ENCODE peak calls at places on chromosomes 4 and X, in seven cellular contexts. One of them, this sample, is unnamed.
A peak's percentile ranks its signal among the peaks of the same experiment; 100 is the strongest.

GRCh38 chr4:20381005-20381404 is 129.3 kb downstream of the SLIT2 start:
- DNase-seq in H9: no peak
- DNase-seq in IMR-90: no peak
- DNase-seq in neuronal stem cell: no peak
- DNase-seq in mesenchymal stem cell: no peak
- DNase-seq in H1: no peak
- DNase-seq in trophoblast cell: no peak
- DNase-seq in this sample: no peak

GRCh38 chr4:42401171-42401570 is 3.9 kb downstream of the SHISA3 start:
- DNase-seq in H9: no peak
- DNase-seq in IMR-90: no peak
- DNase-seq in neuronal stem cell: no peak
- DNase-seq in mesenchymal stem cell: no peak
- DNase-seq in H1: no peak
- DNase-seq in trophoblast cell: no peak
- DNase-seq in this sample: peak; percentile 53

GRCh38 chr4:184896868-184897715 is 71.3 kb upstream of the ACSL1 start:
- DNase-seq in H9: no peak
- DNase-seq in IMR-90: no peak
- DNase-seq in neuronal stem cell: no peak
- DNase-seq in mesenchymal stem cell: no peak
- DNase-seq in H1: no peak
- DNase-seq in trophoblast cell: peak; percentile 69
- DNase-seq in this sample: no peak

GRCh38 chrX:110734894-110735541 is 60.6 kb downstream of the CHRDL1 start:
- DNase-seq in H9: no peak
- DNase-seq in IMR-90: peak; percentile 69
- DNase-seq in neuronal stem cell: no peak
- DNase-seq in mesenchymal stem cell: peak; percentile 72
- DNase-seq in H1: no peak
- DNase-seq in trophoblast cell: peak; percentile 72
- DNase-seq in this sample: peak; percentile 76

GRCh38 chr4:146485968-146486367 is 35.8 kb downstream of the SLC10A7 start:
- DNase-seq in H9: no peak
- DNase-seq in IMR-90: no peak
- DNase-seq in neuronal stem cell: no peak
- DNase-seq in mesenchymal stem cell: no peak
- DNase-seq in H1: no peak
- DNase-seq in trophoblast cell: no peak
- DNase-seq in this sample: no peak

GRCh38 chr4:108611360-108611759 is 9.0 kb upstream of the RPL34 start:
- DNase-seq in H9: no peak
- DNase-seq in IMR-90: no peak
- DNase-seq in neuronal stem cell: no peak
- DNase-seq in mesenchymal stem cell: peak; percentile 45
- DNase-seq in H1: no peak
- DNase-seq in trophoblast cell: no peak
- DNase-seq in this sample: no peak

GRCh38 chrX:72304877-72305276 is 837 bp downstream of the CITED1 start:
- DNase-seq in H9: no peak
- DNase-seq in IMR-90: no peak
- DNase-seq in neuronal stem cell: peak; percentile 17
- DNase-seq in mesenchymal stem cell: peak; percentile 11
- DNase-seq in H1: no peak
- DNase-seq in trophoblast cell: no peak
- DNase-seq in this sample: no peak

GRCh38 chr4:38503689-38504395 is 160.2 kb upstream of the KLF3 start:
- DNase-seq in H9: no peak
- DNase-seq in IMR-90: no peak
- DNase-seq in neuronal stem cell: no peak
- DNase-seq in mesenchymal stem cell: no peak
- DNase-seq in H1: no peak
- DNase-seq in trophoblast cell: no peak
- DNase-seq in this sample: no peak

GRCh38 chrX:21493226-21493850 is 119.1 kb downstream of the CNKSR2 start:
- DNase-seq in H9: no peak
- DNase-seq in IMR-90: peak; percentile 47
- DNase-seq in neuronal stem cell: no peak
- DNase-seq in mesenchymal stem cell: no peak
- DNase-seq in H1: no peak
- DNase-seq in trophoblast cell: no peak
- DNase-seq in this sample: no peak

GRCh38 chr4:95445251-95445650 is 103.5 kb downstream of the UNC5C start:
- DNase-seq in H9: no peak
- DNase-seq in IMR-90: no peak
- DNase-seq in neuronal stem cell: no peak
- DNase-seq in mesenchymal stem cell: no peak
- DNase-seq in H1: no peak
- DNase-seq in trophoblast cell: no peak
- DNase-seq in this sample: no peak

GRCh38 chrX:71103110-71103983 is 3.2 kb downstream of the CXorf65 start:
- DNase-seq in H9: peak; percentile 56
- DNase-seq in IMR-90: no peak
- DNase-seq in neuronal stem cell: no peak
- DNase-seq in mesenchymal stem cell: no peak
- DNase-seq in H1: peak; percentile 43
- DNase-seq in trophoblast cell: no peak
- DNase-seq in this sample: peak; percentile 88

GRCh38 chr4:54099287-54099958 is 540 bp upstream of the GSX2 start:
- DNase-seq in H9: peak; percentile 57
- DNase-seq in IMR-90: no peak
- DNase-seq in neuronal stem cell: no peak
- DNase-seq in mesenchymal stem cell: no peak
- DNase-seq in H1: no peak
- DNase-seq in trophoblast cell: peak; percentile 21
- DNase-seq in this sample: peak; percentile 29

GRCh38 chrX:41121766-41122165 is 36.5 kb downstream of the USP9X start:
- DNase-seq in H9: no peak
- DNase-seq in IMR-90: no peak
- DNase-seq in neuronal stem cell: no peak
- DNase-seq in mesenchymal stem cell: no peak
- DNase-seq in H1: no peak
- DNase-seq in trophoblast cell: no peak
- DNase-seq in this sample: no peak

GRCh38 chrX:41131766-41132165 is 46.5 kb downstream of the USP9X start:
- DNase-seq in H9: no peak
- DNase-seq in IMR-90: no peak
- DNase-seq in neuronal stem cell: no peak
- DNase-seq in mesenchymal stem cell: no peak
- DNase-seq in H1: no peak
- DNase-seq in trophoblast cell: no peak
- DNase-seq in this sample: no peak

GRCh38 chrX:41122664-41123257 is 37.5 kb downstream of the USP9X start:
- DNase-seq in H9: no peak
- DNase-seq in IMR-90: no peak
- DNase-seq in neuronal stem cell: no peak
- DNase-seq in mesenchymal stem cell: no peak
- DNase-seq in H1: no peak
- DNase-seq in trophoblast cell: no peak
- DNase-seq in this sample: no peak

GRCh38 chrX:41128955-41129354 is 43.7 kb downstream of the USP9X start:
- DNase-seq in H9: no peak
- DNase-seq in IMR-90: no peak
- DNase-seq in neuronal stem cell: no peak
- DNase-seq in mesenchymal stem cell: no peak
- DNase-seq in H1: no peak
- DNase-seq in trophoblast cell: no peak
- DNase-seq in this sample: no peak

DNA sequence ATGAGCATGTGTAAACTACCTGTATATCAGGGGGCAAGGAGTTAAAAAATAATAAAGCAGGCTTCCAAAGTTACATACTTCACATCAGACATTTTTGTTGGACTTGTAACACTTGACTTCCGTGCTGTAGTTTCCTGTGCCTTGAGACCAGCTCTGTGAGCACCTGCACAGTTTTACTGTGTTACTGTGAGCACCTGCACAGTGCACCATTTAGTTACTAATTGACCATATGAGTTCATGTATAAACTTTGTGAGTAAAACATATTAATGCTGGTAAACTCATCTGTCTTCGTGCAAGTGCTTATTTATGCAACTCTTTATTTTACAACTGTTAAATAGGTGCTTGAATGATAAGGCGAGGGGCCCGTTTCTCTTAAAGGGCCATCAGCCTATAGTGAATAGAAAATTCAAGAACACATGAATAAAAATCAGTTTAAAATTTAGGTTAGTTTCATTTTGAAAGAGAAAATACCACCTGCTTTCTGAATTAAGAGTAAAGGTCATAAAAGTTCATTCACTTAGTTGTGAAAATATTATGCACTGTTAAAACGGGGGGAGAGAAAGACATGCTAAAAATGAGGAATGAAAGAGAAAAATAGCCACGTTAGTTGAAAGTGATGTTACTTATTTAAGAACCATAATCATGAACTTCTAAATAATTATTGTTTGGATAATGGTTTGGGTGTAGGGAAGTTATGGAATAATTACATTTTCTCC is 42.4 kb downstream of the USP9X start:
- DNase-seq in H9: no peak
- DNase-seq in IMR-90: no peak
- DNase-seq in neuronal stem cell: no peak
- DNase-seq in mesenchymal stem cell: no peak
- DNase-seq in H1: no peak
- DNase-seq in trophoblast cell: no peak
- DNase-seq in this sample: no peak
- H3K4me2 ChIP-seq in H9: no peak overlapping the region
- H3K4me2 ChIP-seq in IMR-90: no peak overlapping the region
- H3K4me2 ChIP-seq in neuronal stem cell: no peak overlapping the region
- H3K4me2 ChIP-seq in mesenchymal stem cell: no peak overlapping the region
- H3K4me2 ChIP-seq in H1: no peak overlapping the region
- H3K4me2 ChIP-seq in trophoblast cell: no peak overlapping the region
- H3K4me2 ChIP-seq in this sample: no peak overlapping the region

GRCh38 chrX:49308604-49309269 is 5.3 kb downstream of the GAGE10 start:
- DNase-seq in H9: no peak
- DNase-seq in IMR-90: no peak
- DNase-seq in neuronal stem cell: no peak
- DNase-seq in mesenchymal stem cell: peak; percentile 14
- DNase-seq in H1: no peak
- DNase-seq in trophoblast cell: no peak
- DNase-seq in this sample: no peak

GRCh38 chrX:49316085-49316484 is 5.8 kb upstream of the GAGE12J start:
- DNase-seq in H9: no peak
- DNase-seq in IMR-90: no peak
- DNase-seq in neuronal stem cell: no peak
- DNase-seq in mesenchymal stem cell: no peak
- DNase-seq in H1: no peak
- DNase-seq in trophoblast cell: no peak
- DNase-seq in this sample: no peak

GRCh38 chrX:49309401-49309981 is 6.0 kb downstream of the GAGE10 start:
- DNase-seq in H9: peak; percentile 51
- DNase-seq in IMR-90: peak; percentile 22
- DNase-seq in neuronal stem cell: no peak
- DNase-seq in mesenchymal stem cell: peak; percentile 23
- DNase-seq in H1: peak; percentile 29
- DNase-seq in trophoblast cell: no peak
- DNase-seq in this sample: peak; percentile 77

GRCh38 chrX:49310371-49310770 is 6.9 kb downstream of the GAGE10 start:
- DNase-seq in H9: no peak
- DNase-seq in IMR-90: no peak
- DNase-seq in neuronal stem cell: no peak
- DNase-seq in mesenchymal stem cell: no peak
- DNase-seq in H1: no peak
- DNase-seq in trophoblast cell: no peak
- DNase-seq in this sample: peak; percentile 41
- H2BK5ac ChIP-seq in H9: no peak overlapping the region
- H2BK5ac ChIP-seq in IMR-90: no peak overlapping the region
- H2BK5ac ChIP-seq in neuronal stem cell: no peak overlapping the region
- H2BK5ac ChIP-seq in mesenchymal stem cell: no peak overlapping the region
- H2BK5ac ChIP-seq in H1: no peak overlapping the region
- H2BK5ac ChIP-seq in trophoblast cell: no peak overlapping the region
- H2BK5ac ChIP-seq in this sample: no peak overlapping the region

DNA sequence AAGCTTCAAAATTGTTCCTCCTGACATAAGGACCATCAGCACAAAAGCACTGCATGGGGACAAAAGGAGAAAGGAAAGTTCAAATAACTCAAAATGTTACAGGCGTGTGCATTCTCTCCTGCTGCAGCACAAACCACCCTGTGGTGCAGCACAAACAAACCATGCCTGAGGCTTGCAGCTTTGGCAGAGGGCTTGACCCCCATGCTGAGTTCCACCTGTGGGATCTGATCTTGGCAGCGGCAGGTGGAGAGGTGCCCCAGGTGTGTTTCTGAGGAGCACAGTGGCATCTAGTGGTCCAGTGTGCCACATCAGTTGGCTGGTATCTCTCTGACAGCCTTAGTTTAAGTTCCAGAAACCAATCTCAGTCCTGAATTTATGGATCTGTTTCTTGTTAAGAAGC is 164.6 kb downstream of the SOWAHB start:
- DNase-seq in H9: peak; percentile 55
- DNase-seq in IMR-90: no peak
- DNase-seq in neuronal stem cell: no peak
- DNase-seq in mesenchymal stem cell: no peak
- DNase-seq in H1: peak; percentile 57
- DNase-seq in trophoblast cell: no peak
- DNase-seq in this sample: peak; percentile 45
- H3K18ac ChIP-seq in H9: no peak overlapping the region
- H3K18ac ChIP-seq in IMR-90: peak overlapping the region; percentile 0
- H3K18ac ChIP-seq in neuronal stem cell: no peak overlapping the region
- H3K18ac ChIP-seq in mesenchymal stem cell: peak overlapping the region; percentile 4
- H3K18ac ChIP-seq in H1: peak overlapping the region; percentile 10
- H3K18ac ChIP-seq in trophoblast cell: no peak overlapping the region
- H3K18ac ChIP-seq in this sample: no peak overlapping the region

GRCh38 chr4:26830701-26831100 is 29.9 kb upstream of the STIM2 start:
- DNase-seq in H9: no peak
- DNase-seq in IMR-90: no peak
- DNase-seq in neuronal stem cell: no peak
- DNase-seq in mesenchymal stem cell: no peak
- DNase-seq in H1: no peak
- DNase-seq in trophoblast cell: no peak
- DNase-seq in this sample: no peak
- H3K4me2 ChIP-seq in H9: no peak overlapping the region
- H3K4me2 ChIP-seq in IMR-90: no peak overlapping the region
- H3K4me2 ChIP-seq in neuronal stem cell: no peak overlapping the region
- H3K4me2 ChIP-seq in mesenchymal stem cell: no peak overlapping the region
- H3K4me2 ChIP-seq in H1: no peak overlapping the region
- H3K4me2 ChIP-seq in trophoblast cell: no peak overlapping the region
- H3K4me2 ChIP-seq in this sample: no peak overlapping the region

GRCh38 chrX:46653482-46653881 is 79.9 kb downstream of the CHST7 start:
- DNase-seq in H9: peak; percentile 63
- DNase-seq in IMR-90: peak; percentile 4
- DNase-seq in neuronal stem cell: no peak
- DNase-seq in mesenchymal stem cell: no peak
- DNase-seq in H1: no peak
- DNase-seq in trophoblast cell: peak; percentile 41
- DNase-seq in this sample: peak; percentile 52
- H2BK5ac ChIP-seq in H9: no peak overlapping the region
- H2BK5ac ChIP-seq in IMR-90: no peak overlapping the region
- H2BK5ac ChIP-seq in neuronal stem cell: no peak overlapping the region
- H2BK5ac ChIP-seq in mesenchymal stem cell: no peak overlapping the region
- H2BK5ac ChIP-seq in H1: no peak overlapping the region
- H2BK5ac ChIP-seq in trophoblast cell: no peak overlapping the region
- H2BK5ac ChIP-seq in this sample: no peak overlapping the region

This sample was measured in mesendoderm.